ENCODE peak calls at places on chromosomes 11 and 22, in four cellular contexts. S is AG04450, K is sigmoid colon, J is upper lobe of left lung. B is an unnamed sample.

GRCh38 chr11:107018902-107019493 is 722 bp upstream of the GUCY1A2 start:
- DNase-seq in S (peak; percentile 16), K (peak; percentile 66), J (peak; percentile 50), B (no peak)

GRCh38 chr11:200224-201003 is 6.8 kb downstream of the BET1L start:
- DNase-seq in K (no peak), S (no peak), J (no peak), B (no peak)

GRCh38 chr11:26243426-26243825 is 88.5 kb upstream of the ANO3 start:
- DNase-seq in K (no peak), J (no peak), S (no peak), B (no peak)

GRCh38 chr22:31337178-31337577 is 9.0 kb downstream of the PATZ1 start:
- DNase-seq in J (no peak), S (no peak), K (no peak), B (no peak)

GRCh38 chr22:23242473-23243001 is 62.2 kb downstream of the BCR start:
- DNase-seq in S (no peak), J (no peak), K (no peak), B (no peak)

GRCh38 chr11:34830035-34830434 is 86.1 kb downstream of the APIP start:
- DNase-seq in J (no peak), K (no peak), S (no peak), B (no peak)

GRCh38 chr11:66126808-66127555 is 56.9 kb downstream of the PACS1 start:
- DNase-seq in J (peak; percentile 63), S (no peak), K (peak; percentile 72), B (peak; percentile 63)

GRCh38 chr11:86595401-86595800 is 77.0 kb downstream of the ME3 start:
- DNase-seq in J (no peak), K (no peak), S (no peak), B (no peak)

GRCh38 chr22:32545801-32546200 is 71.2 kb downstream of the FBXO7 start:
- DNase-seq in K (peak; percentile 62), J (no peak), S (no peak), B (no peak)

GRCh38 chr11:35746356-35747153 is 84.0 kb downstream of the TRIM44 start:
- DNase-seq in K (no peak), S (no peak), J (no peak), B (no peak)

GRCh38 chr11:95081412-95081811 is 8.2 kb upstream of the ENDOD1 start:
- DNase-seq in S (no peak), K (peak; percentile 78), J (peak; percentile 40), B (no peak)

GRCh38 chr11:102761646-102762238 is 18.7 kb downstream of the MMP10 start:
- DNase-seq in J (no peak), S (no peak), K (no peak), B (no peak)

DNA sequence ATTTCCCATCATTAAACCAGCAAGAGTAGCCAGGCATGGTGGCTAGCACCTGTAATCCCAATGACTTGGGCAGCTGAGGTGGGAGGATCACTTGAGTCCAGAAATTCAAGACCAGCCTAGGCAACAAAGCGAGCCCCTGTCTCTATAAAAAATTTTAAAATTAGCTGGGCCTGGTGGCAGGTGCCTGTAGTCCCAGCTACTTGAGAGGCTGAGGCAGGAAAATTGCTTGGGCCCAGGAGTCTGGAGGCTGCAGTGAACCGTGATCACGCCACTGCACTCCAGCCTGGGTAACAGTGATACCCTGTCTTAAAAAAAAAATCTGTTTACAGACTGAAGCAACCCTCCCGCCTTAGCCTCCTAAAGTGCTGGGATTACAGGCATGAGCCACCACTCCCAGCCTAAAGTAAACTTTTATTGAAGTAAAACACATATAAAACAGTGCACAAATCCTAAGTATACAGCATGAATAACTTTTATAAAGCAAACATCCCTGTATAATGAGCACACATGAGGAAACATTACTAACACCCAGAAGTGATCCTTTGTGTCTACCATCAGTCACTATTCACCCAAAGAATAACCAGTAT is 12.6 kb downstream of the UCP3 start:
- DNase-seq in J (no peak), K (peak; percentile 8), S (no peak), B (no peak)
- H3K27ac ChIP-seq in J (no peak overlapping the region), K (no peak overlapping the region), S (no peak overlapping the region), B (peak overlapping the region; percentile 80)

GRCh38 chr11:119092880-119093665 is 8.4 kb downstream of the HMBS start:
- DNase-seq in K (peak; percentile 59), S (no peak), J (no peak), B (no peak)

GRCh38 chr11:119093666-119093950 is 8.0 kb downstream of the DPAGT1 start:
- DNase-seq in K (no peak), S (no peak), J (no peak), B (no peak)

GRCh38 chr11:119093951-119094815 is 7.5 kb downstream of the DPAGT1 start:
- DNase-seq in S (no peak), J (peak; percentile 48), K (no peak), B (peak; percentile 19)

GRCh38 chr11:119094816-119095065 is 6.9 kb downstream of the DPAGT1 start:
- DNase-seq in J (peak; percentile 93), S (no peak), K (peak; percentile 94), B (no peak)

DNA sequence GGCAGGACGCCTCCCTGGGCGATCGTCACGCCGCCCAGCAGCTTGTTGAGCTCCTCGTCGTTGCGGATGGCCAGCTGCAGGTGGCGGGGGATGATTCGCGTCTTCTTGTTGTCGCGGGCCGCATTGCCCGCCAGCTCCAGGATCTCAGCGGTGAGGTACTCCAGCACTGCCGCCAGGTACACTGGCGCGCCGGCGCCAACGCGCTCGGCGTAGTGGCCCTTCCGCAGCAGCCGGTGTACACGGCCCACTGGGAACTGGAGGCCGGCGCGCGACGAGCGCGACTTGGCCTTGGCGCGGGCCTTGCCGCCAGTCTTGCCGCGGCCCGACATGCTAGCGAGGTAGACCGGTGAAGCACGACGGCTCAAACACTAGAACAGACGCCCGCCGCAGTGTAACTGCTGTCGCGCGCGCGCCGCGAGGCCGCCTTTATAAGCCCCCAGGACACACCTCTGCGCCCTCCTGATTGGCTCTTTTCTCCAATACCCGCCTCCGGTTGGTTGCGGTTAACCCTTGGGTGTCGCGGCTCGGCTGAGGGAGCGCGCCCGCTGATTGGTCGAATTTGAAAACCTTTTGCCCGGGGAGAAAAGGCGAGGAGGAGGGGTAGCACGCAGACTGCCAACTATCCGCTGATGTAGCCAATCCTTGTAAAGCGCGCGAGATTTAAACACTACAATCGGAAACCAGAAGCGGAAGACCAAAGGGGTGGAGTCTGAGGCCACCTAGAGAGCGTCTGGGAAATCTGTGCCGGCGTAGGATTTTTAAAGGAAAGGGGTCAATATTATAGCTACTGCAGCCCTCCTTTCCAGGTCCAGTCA is 6.4 kb downstream of the DPAGT1 start:
- DNase-seq in J (peak; percentile 99), S (peak; percentile 100), K (peak; percentile 100), B (peak; percentile 98)
- TF ChIP-seq CTCF in J (peak; percentile 12), S (no peak), K (no peak), B (peak; percentile 29)

GRCh38 chr22:47276219-47276843 is 513.9 kb downstream of the TBC1D22A start:
- DNase-seq in K (peak; percentile 46), S (no peak), J (no peak), B (no peak)
- H3K9me3 ChIP-seq in K (no peaks in the 10 kb centered on the region), S (no peaks in the 10 kb centered on the region), J (no peaks in the 10 kb centered on the region), B (no peaks in the 10 kb centered on the region)

GRCh38 chr11:72834905-72835304 is 20.7 kb downstream of the ATG16L2 start:
- DNase-seq in J (no peak), S (no peak), K (no peak), B (no peak)
- H3K27ac ChIP-seq in J (peak overlapping the region; percentile 84), S (no peak overlapping the region), K (peak overlapping the region; percentile 61), B (no peak overlapping the region)

DNA sequence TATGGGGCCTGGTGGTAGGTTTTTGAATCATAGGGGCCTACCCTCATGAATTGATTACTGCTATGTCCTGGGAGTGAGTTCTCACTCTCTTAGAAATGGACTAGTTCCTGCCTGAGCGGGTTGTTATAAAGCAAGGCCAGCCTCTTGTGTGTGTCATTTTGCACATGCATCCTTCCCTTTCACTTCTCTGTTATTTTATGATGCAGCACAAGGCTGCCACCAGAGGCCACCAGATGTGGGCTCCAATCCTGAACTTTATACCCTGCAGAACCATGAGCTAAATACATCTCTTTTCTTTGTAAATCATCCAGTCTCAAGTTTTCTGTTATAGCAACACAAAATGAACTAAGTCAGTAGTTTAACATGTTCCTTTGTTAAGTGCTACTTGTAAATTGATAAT is 251.4 kb downstream of the BLID start:
- DNase-seq in J (no peak), K (no peak), S (no peak), B (no peak)
- TF ChIP-seq CTCF in J (no peak), K (no peak), S (no peak), B (no peak)

GRCh38 chr11:50072226-50073112 is 39.8 kb downstream of the OR4C45 start:
- DNase-seq in K (no peak), J (no peak), S (no peak), B (no peak)
- H3K9me3 ChIP-seq in K (peaks cover 2% of the 10 kb centered on the region), J (no peaks in the 10 kb centered on the region), S (peaks cover 72% of the 10 kb centered on the region), B (no peaks in the 10 kb centered on the region)

GRCh38 chr22:49923445-49923844 is 5.0 kb downstream of the CRELD2 start:
- DNase-seq in J (no peak), S (no peak), K (no peak), B (no peak)
- H3K27ac ChIP-seq in J (no peak overlapping the region), S (no peak overlapping the region), K (no peak overlapping the region), B (no peak overlapping the region)

DNA sequence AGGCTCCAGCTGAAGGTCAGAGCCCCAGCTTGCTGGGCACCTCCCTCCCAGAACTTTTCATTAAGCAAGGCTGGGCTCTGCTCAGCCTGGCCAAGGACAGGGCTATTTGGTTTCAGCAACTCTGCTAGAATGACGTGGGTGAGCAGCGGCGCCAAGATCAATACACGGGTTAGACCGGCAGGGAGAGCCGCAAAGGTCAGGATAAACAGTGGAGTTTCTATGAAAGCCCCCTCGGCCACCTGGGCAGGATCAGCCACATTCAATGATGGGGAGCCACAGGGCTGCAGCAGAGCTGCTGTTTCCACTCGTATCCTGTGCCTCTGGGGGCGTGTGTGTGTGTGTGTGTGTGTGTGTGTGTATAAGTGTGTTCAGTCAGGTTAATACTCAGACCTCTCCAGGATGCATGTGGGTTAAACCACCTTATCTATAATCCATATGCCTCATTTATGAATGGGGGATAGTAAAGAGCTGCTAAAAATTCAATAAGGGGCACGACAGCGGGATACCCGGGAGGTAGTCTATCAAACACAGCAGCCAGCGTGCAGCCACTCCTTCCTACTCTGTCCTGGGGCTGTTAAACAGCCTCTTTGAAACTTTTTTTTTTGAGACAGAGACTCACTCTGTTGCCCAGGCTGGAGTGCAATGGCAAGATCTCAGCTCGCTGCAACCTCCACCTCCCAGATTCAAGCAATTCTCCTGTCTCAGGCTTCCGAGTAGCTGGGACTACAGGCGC is 34.8 kb downstream of the MYH9 start:
- DNase-seq in J (no peak), S (peak; percentile 72), K (no peak), B (no peak)
- TF ChIP-seq CTCF in J (no peak), S (no peak), K (no peak), B (no peak)

DNA sequence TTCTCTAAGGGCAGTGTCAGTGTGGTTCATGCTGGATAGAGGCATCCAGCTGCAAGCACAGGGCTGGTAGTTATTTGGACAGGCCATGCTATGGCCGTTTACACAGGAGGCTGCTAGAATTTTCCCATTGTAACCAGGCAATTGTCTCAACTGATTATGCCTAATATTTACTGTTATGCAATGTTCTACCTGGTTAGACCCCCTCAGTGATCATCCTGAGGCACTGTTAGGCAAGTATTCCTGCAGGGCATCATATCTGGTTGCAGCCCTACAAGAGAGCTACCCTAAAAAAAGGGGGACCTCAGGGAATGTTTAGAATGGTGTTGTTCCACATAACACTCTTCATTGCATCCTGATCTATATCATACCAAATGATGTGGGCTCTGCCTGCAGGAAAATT is 1124.6 kb downstream of the JRKL start:
- DNase-seq in S (no peak), K (no peak), J (no peak), B (no peak)
- H3K9me3 ChIP-seq in S (peaks cover 7% of the 10 kb centered on the region), K (no peaks in the 10 kb centered on the region), J (no peaks in the 10 kb centered on the region), B (no peaks in the 10 kb centered on the region)

B was measured in CD4-positive, alpha-beta T cell.